ENCODE peak calls at places on chromosome 2, in four cellular contexts. One of them, this sample, is unnamed.

GRCh38 chr2:231361701-231362588 is 33.6 kb upstream of the B3GNT7 start:
- DNase-seq in K562: peak; percentile 52
- DNase-seq in GM12878: peak; percentile 26
- DNase-seq in HEK293T: no peak
- DNase-seq in this sample: no peak

GRCh38 chr2:145543155-145543554 is 1023.2 kb upstream of the ZEB2 start:
- DNase-seq in K562: no peak
- DNase-seq in GM12878: no peak
- DNase-seq in HEK293T: no peak
- DNase-seq in this sample: no peak

GRCh38 chr2:96145028-96145939 is at the start of gene DUSP2:
- DNase-seq in K562: no peak
- DNase-seq in GM12878: peak; percentile 85
- DNase-seq in HEK293T: peak; percentile 64
- DNase-seq in this sample: no peak

GRCh38 chr2:239101071-239101470 is 253.2 kb downstream of the TWIST2 start:
- DNase-seq in K562: no peak
- DNase-seq in GM12878: no peak
- DNase-seq in HEK293T: no peak
- DNase-seq in this sample: no peak

GRCh38 chr2:20483496-20483895 is 36.6 kb downstream of the RHOB start:
- DNase-seq in K562: no peak
- DNase-seq in GM12878: no peak
- DNase-seq in HEK293T: no peak
- DNase-seq in this sample: no peak

GRCh38 chr2:204948822-204949221 is 403.5 kb downstream of the PARD3B start:
- DNase-seq in K562: no peak
- DNase-seq in GM12878: no peak
- DNase-seq in HEK293T: no peak
- DNase-seq in this sample: no peak

GRCh38 chr2:182540236-182540635 is 113.4 kb upstream of the PDE1A start:
- DNase-seq in K562: no peak
- DNase-seq in GM12878: no peak
- DNase-seq in HEK293T: no peak
- DNase-seq in this sample: no peak

GRCh38 chr2:29561241-29562027 is 360.0 kb downstream of the ALK start:
- DNase-seq in K562: no peak
- DNase-seq in GM12878: no peak
- DNase-seq in HEK293T: no peak
- DNase-seq in this sample: no peak

GRCh38 chr2:238596571-238597551 is 170.1 kb downstream of the ASB1 start:
- DNase-seq in K562: no peak
- DNase-seq in GM12878: no peak
- DNase-seq in HEK293T: no peak
- DNase-seq in this sample: peak; percentile 70

GRCh38 chr2:106299696-106300095 is 105.6 kb upstream of the UXS1 start:
- DNase-seq in K562: no peak
- DNase-seq in GM12878: no peak
- DNase-seq in HEK293T: no peak
- DNase-seq in this sample: no peak

GRCh38 chr2:160075171-160075570 is 12.8 kb upstream of the PLA2R1 start:
- DNase-seq in K562: no peak
- DNase-seq in GM12878: no peak
- DNase-seq in HEK293T: no peak
- DNase-seq in this sample: no peak

GRCh38 chr2:114010001-114010400 is 120.1 kb downstream of the ACTR3 start:
- DNase-seq in K562: no peak
- DNase-seq in GM12878: no peak
- DNase-seq in HEK293T: no peak
- DNase-seq in this sample: no peak

GRCh38 chr2:65300772-65301711 is 73.4 kb downstream of the ACTR2 start:
- DNase-seq in K562: no peak
- DNase-seq in GM12878: peak; percentile 61
- DNase-seq in HEK293T: no peak
- DNase-seq in this sample: peak; percentile 96

GRCh38 chr2:201261471-201261870 is 1.1 kb downstream of the CASP8 start:
- DNase-seq in K562: no peak
- DNase-seq in GM12878: no peak
- DNase-seq in HEK293T: no peak
- DNase-seq in this sample: no peak

DNA sequence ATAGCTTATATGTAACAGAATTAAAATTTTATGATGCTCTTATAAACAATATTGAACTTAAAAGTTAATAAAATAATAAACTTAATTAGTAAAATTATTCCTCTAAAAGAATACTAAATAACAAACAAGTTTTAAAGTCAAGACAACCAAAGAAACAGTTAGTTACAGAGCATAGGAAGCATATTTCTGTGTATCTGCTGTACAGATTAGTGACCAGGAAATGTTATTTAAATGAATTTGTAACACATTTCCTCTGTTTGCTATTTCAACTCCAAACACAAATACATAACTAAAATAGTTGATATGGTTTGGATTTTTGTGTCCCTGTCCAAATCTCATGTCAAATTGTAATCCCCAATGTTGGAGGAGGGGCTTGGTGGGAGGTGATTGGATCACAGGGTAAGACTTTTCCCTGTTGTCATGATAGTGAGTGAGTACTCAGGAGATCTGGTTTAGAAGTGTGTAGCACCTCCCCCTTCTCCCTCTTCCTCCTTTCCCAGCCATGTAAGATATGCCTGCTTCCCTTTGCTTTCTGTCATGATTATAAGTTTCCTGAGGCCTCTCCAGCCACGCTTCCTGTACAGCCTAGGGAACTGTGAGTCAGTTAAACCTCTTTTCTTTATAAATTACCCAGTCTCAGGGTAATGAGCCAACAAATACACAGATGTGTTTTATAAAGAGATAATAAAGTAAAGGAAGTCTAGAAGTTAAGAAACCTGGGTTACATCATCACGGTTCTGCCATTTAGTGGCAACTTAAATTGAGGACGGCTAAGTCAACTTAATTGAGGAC is 51.8 kb downstream of the ROCK2 start:
- DNase-seq in K562: no peak
- DNase-seq in GM12878: no peak
- DNase-seq in HEK293T: no peak
- DNase-seq in this sample: no peak
- TF ChIP-seq TARDBP in K562: no peak
- TF ChIP-seq TARDBP in GM12878: no peak
- TF ChIP-seq TARDBP in HEK293T: no peak
- TF ChIP-seq TARDBP in this sample: no peak

GRCh38 chr2:27807476-27807875 is 36.0 kb downstream of the MRPL33 start:
- DNase-seq in K562: no peak
- DNase-seq in GM12878: no peak
- DNase-seq in HEK293T: peak; percentile 39
- DNase-seq in this sample: peak; percentile 36
- TF ChIP-seq TARDBP in K562: no peak
- TF ChIP-seq TARDBP in GM12878: no peak
- TF ChIP-seq TARDBP in HEK293T: no peak
- TF ChIP-seq TARDBP in this sample: no peak

GRCh38 chr2:158142568-158143332 is 41.1 kb downstream of the UPP2 start:
- DNase-seq in K562: peak; percentile 13
- DNase-seq in GM12878: no peak
- DNase-seq in HEK293T: no peak
- DNase-seq in this sample: no peak
- TF ChIP-seq TARDBP in K562: no peak
- TF ChIP-seq TARDBP in GM12878: no peak
- TF ChIP-seq TARDBP in HEK293T: no peak
- TF ChIP-seq TARDBP in this sample: no peak

GRCh38 chr2:168685619-168686453 is 116.6 kb upstream of the NOSTRIN start:
- DNase-seq in K562: peak; percentile 68
- DNase-seq in GM12878: no peak
- DNase-seq in HEK293T: peak; percentile 32
- DNase-seq in this sample: no peak
- TF ChIP-seq TARDBP in K562: peak; percentile 72
- TF ChIP-seq TARDBP in GM12878: no peak
- TF ChIP-seq TARDBP in HEK293T: no peak
- TF ChIP-seq TARDBP in this sample: no peak

DNA sequence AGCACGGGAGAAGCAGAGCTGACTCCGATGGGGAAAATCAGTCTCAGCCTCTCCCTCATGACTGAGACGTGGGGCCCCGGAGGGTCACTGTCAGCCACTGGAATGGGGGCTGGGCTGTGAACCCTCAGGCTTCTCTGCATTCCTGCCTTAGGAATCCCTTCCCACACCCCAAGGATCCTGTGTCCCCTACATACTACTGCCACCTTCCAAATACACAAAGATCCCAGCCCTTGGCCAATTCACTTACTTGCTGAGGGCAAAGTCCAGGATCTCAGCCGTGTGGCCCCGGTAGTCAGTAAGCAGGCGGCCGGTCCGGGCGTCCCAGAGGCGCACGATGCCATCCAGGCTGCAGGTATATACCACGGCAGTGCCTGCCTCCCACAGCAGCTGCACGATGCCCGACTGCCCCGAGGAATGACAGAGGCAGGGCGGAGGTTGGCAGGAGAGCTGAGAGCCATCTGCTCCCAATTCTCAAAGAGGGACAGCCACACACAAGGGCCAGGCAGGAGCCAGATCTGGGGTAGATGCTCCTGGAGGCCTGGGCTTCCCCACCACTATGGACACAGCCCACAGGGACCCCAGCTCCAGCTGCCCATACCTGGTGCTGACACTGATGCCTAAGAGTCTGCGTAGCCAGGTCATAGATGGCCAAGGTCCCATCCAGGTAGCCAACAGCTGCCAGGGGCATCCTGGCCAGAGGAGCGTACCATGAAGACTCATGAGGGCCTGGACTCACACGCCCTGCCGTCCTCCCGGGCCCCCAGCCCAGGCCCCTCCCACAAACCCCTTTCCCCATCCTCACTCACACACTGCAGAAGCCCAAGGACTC is 4.2 kb downstream of the GPBAR1 start:
- DNase-seq in K562: no peak
- DNase-seq in GM12878: no peak
- DNase-seq in HEK293T: no peak
- DNase-seq in this sample: peak; percentile 75
- TF ChIP-seq TARDBP in K562: no peak
- TF ChIP-seq TARDBP in GM12878: no peak
- TF ChIP-seq TARDBP in HEK293T: no peak
- TF ChIP-seq TARDBP in this sample: no peak

GRCh38 chr2:232886632-232887031 is 16.6 kb downstream of the SNORC start:
- DNase-seq in K562: no peak
- DNase-seq in GM12878: no peak
- DNase-seq in HEK293T: no peak
- DNase-seq in this sample: no peak

GRCh38 chr2:232888839-232889529 is 18.9 kb downstream of the SNORC start:
- DNase-seq in K562: no peak
- DNase-seq in GM12878: no peak
- DNase-seq in HEK293T: no peak
- DNase-seq in this sample: no peak

GRCh38 chr2:232888099-232888836 is 18.2 kb downstream of the SNORC start:
- DNase-seq in K562: no peak
- DNase-seq in GM12878: no peak
- DNase-seq in HEK293T: no peak
- DNase-seq in this sample: no peak

GRCh38 chr2:232886176-232886575 is 16.1 kb downstream of the SNORC start:
- DNase-seq in K562: no peak
- DNase-seq in GM12878: no peak
- DNase-seq in HEK293T: no peak
- DNase-seq in this sample: no peak

GRCh38 chr2:232887171-232887850 is 17.2 kb downstream of the SNORC start:
- DNase-seq in K562: no peak
- DNase-seq in GM12878: no peak
- DNase-seq in HEK293T: no peak
- DNase-seq in this sample: no peak
- TF ChIP-seq TARDBP in K562: no peak
- TF ChIP-seq TARDBP in GM12878: no peak
- TF ChIP-seq TARDBP in HEK293T: no peak
- TF ChIP-seq TARDBP in this sample: no peak

GRCh38 chr2:171792922-171793580 is 101.0 kb downstream of the SLC25A12 start:
- DNase-seq in K562: no peak
- DNase-seq in GM12878: no peak
- DNase-seq in HEK293T: no peak
- DNase-seq in this sample: no peak

GRCh38 chr2:171793691-171794678 is 100.1 kb downstream of the SLC25A12 start:
- DNase-seq in K562: no peak
- DNase-seq in GM12878: no peak
- DNase-seq in HEK293T: no peak
- DNase-seq in this sample: no peak

GRCh38 chr2:171798156-171798815 is 95.8 kb downstream of the SLC25A12 start:
- DNase-seq in K562: no peak
- DNase-seq in GM12878: no peak
- DNase-seq in HEK293T: no peak
- DNase-seq in this sample: peak; percentile 60

GRCh38 chr2:171792157-171792556 is 101.9 kb downstream of the SLC25A12 start:
- DNase-seq in K562: no peak
- DNase-seq in GM12878: no peak
- DNase-seq in HEK293T: no peak
- DNase-seq in this sample: no peak

DNA sequence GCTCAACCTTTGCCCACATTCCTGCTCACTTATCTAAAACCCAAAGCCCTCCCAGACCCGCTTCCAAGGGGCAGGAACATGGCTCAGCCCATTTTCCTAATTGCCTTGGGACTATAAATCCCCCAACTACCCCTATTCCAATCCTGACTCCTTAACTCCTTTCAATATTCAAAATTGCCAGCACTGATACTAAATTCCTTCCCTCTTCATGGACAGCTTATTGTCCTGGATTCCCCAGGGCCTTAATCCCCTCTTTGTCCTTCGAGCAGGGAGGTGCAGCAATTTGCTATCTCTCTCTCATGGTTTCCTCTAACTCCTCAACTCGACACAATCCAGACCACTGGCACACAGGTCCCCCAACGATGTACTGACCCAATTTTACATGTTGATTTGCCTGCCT is 99.1 kb downstream of the SLC25A12 start:
- DNase-seq in K562: no peak
- DNase-seq in GM12878: no peak
- DNase-seq in HEK293T: no peak
- DNase-seq in this sample: no peak
- TF ChIP-seq TARDBP in K562: no peak
- TF ChIP-seq TARDBP in GM12878: no peak
- TF ChIP-seq TARDBP in HEK293T: no peak
- TF ChIP-seq TARDBP in this sample: no peak

GRCh38 chr2:109699646-109700045 is 85.5 kb downstream of the SOWAHC start:
- DNase-seq in K562: no peak
- DNase-seq in GM12878: no peak
- DNase-seq in HEK293T: no peak
- DNase-seq in this sample: no peak
- TF ChIP-seq TARDBP in K562: no peak
- TF ChIP-seq TARDBP in GM12878: no peak
- TF ChIP-seq TARDBP in HEK293T: no peak
- TF ChIP-seq TARDBP in this sample: no peak

GRCh38 chr2:56295666-56296065 is 111.9 kb downstream of the CCDC85A start:
- DNase-seq in K562: no peak
- DNase-seq in GM12878: no peak
- DNase-seq in HEK293T: no peak
- DNase-seq in this sample: no peak

GRCh38 chr2:56297671-56298070 is 113.9 kb downstream of the CCDC85A start:
- DNase-seq in K562: no peak
- DNase-seq in GM12878: no peak
- DNase-seq in HEK293T: no peak
- DNase-seq in this sample: no peak

GRCh38 chr2:56299166-56299806 is 115.5 kb downstream of the CCDC85A start:
- DNase-seq in K562: no peak
- DNase-seq in GM12878: no peak
- DNase-seq in HEK293T: no peak
- DNase-seq in this sample: no peak
- TF ChIP-seq TARDBP in K562: no peak
- TF ChIP-seq TARDBP in GM12878: no peak
- TF ChIP-seq TARDBP in HEK293T: no peak
- TF ChIP-seq TARDBP in this sample: no peak

This sample was measured in HepG2.